ENCODE peak calls at places on chromosomes 5 and 9, in ten cellular contexts. L, S, Z, T, G, D, E, I, W and B are unnamed samples.

GRCh38 chr9:95089916-95090791 is 227.4 kb downstream of the FANCC start:
- DNase-seq in L (no peak), S (no peak), Z (no peak), T (no peak), G (peak; percentile 46), D (peak; percentile 70), E (no peak), I (no peak), W (peak; percentile 64), B (no peak)

GRCh38 chr5:9557696-9558095 is 11.8 kb upstream of the SEMA5A start:
- DNase-seq in L (peak; percentile 77), S (peak; percentile 15), Z (no peak), T (no peak), G (no peak), D (no peak), E (no peak), I (no peak), W (no peak), B (no peak)

GRCh38 chr9:130443840-130444492 is 795 bp upstream of the ASS1 start:
- DNase-seq in L (no peak), S (no peak), Z (no peak), T (no peak), G (no peak), D (no peak), E (no peak), I (no peak), W (no peak), B (no peak)

GRCh38 chr5:174542037-174542436 is 182.3 kb upstream of the MSX2 start:
- DNase-seq in L (no peak), S (no peak), Z (no peak), T (no peak), G (no peak), D (no peak), E (no peak), I (no peak), W (no peak), B (no peak)

GRCh38 chr5:140296289-140296688 is 6.6 kb downstream of the PFDN1 start:
- DNase-seq in L (no peak), S (no peak), Z (no peak), T (no peak), G (no peak), D (no peak), E (no peak), I (no peak), W (no peak), B (no peak)

GRCh38 chr5:167511-167910 is 23.8 kb upstream of the LRRC14B start:
- DNase-seq in L (no peak), S (no peak), Z (no peak), T (no peak), G (no peak), D (no peak), E (no peak), I (no peak), W (peak; percentile 58), B (no peak)

GRCh38 chr9:129222691-129223218 is 44.7 kb upstream of the IER5L start:
- DNase-seq in L (no peak), S (no peak), Z (no peak), T (no peak), G (no peak), D (no peak), E (no peak), I (no peak), W (no peak), B (no peak)

GRCh38 chr5:109865636-109866035 is 175.9 kb downstream of the MAN2A1 start:
- DNase-seq in L (peak; percentile 95), S (peak; percentile 82), Z (peak; percentile 77), T (no peak), G (peak; percentile 9), D (no peak), E (no peak), I (no peak), W (no peak), B (peak; percentile 47)

GRCh38 chr9:80836013-80836412 is 853.3 kb downstream of the TLE1 start:
- DNase-seq in L (no peak), S (no peak), Z (no peak), T (no peak), G (no peak), D (no peak), E (no peak), I (no peak), W (no peak), B (no peak)

GRCh38 chr9:134420974-134421432 is 94.7 kb downstream of the RXRA start:
- DNase-seq in L (no peak), S (no peak), Z (no peak), T (no peak), G (no peak), D (no peak), E (no peak), I (no peak), W (no peak), B (no peak)

GRCh38 chr9:93619272-93619775 is 42.9 kb downstream of the PHF2 start:
- DNase-seq in L (no peak), S (no peak), Z (no peak), T (peak; percentile 44), G (no peak), D (no peak), E (no peak), I (no peak), W (no peak), B (no peak)

GRCh38 chr5:11955386-11955785 is 51.1 kb upstream of the CTNND2 start:
- DNase-seq in L (peak; percentile 2), S (no peak), Z (no peak), T (no peak), G (no peak), D (no peak), E (no peak), I (no peak), W (no peak), B (no peak)

GRCh38 chr9:32704343-32704742 is 68.9 kb upstream of the TAF1L start:
- DNase-seq in L (peak; percentile 11), S (no peak), Z (no peak), T (no peak), G (no peak), D (no peak), E (no peak), I (no peak), W (no peak), B (no peak)

GRCh38 chr5:9782806-9783560 is 152.8 kb upstream of the TAS2R1 start:
- DNase-seq in L (peak; percentile 77), S (peak; percentile 90), Z (peak; percentile 91), T (no peak), G (no peak), D (no peak), E (no peak), I (no peak), W (no peak), B (no peak)

GRCh38 chr5:38497946-38498345 is 58.5 kb downstream of the LIFR start:
- DNase-seq in L (peak; percentile 65), S (peak; percentile 4), Z (no peak), T (peak; percentile 57), G (peak; percentile 25), D (no peak), E (no peak), I (no peak), W (no peak), B (no peak)

GRCh38 chr5:126868961-126869451 is 92.1 kb downstream of the LMNB1 start:
- DNase-seq in L (peak; percentile 55), S (peak; percentile 41), Z (no peak), T (peak; percentile 76), G (no peak), D (no peak), E (no peak), I (no peak), W (no peak), B (peak; percentile 49)

DNA sequence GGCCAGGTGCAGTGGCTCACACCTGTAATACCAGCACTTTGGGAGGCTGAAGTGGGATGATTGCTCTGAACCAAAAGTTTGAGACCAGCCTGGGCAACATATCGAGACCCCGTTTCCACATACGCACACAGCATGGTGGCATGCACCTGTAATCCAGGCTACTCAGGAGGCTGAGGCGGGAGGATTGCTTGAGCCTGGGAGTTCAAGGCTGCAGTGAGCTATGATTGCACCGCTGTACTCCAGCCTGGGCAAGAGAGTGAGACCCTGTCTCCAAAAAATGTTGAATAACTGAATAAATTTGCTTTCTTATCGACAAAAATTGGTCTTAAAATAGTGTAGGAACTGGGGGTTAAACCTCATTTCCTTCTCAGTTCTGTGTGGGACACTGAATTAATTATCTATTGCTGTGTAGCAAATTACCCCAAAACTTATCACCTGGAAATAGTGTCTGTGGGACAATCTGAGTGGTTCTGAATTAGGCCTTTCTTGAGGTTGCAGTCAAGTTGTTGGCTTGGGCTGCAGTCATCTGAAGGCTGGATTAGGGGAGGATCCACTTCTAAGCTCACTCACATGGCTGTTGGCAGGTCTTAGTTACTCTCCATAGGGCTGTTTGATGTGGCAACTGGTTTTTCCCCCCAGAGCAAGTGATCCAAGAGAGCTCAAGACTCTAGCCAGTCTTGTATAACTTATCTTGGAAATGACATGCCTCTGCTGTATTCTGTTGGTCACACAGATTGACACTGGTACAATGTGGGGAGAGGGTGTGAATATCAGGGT is 2.0 kb downstream of the SNX30 start:
- DNase-seq in L (no peak), S (no peak), Z (no peak), T (no peak), G (no peak), D (no peak), E (no peak), I (no peak), W (no peak), B (no peak)
- H3K4me3 ChIP-seq in L (no peak overlapping the region), S (peak overlapping the region; percentile 75), Z (no peak overlapping the region), T (peak overlapping the region; percentile 90), G (no peak overlapping the region), D (peak overlapping the region; percentile 99), E (no peak overlapping the region), I (no peak overlapping the region), W (no peak overlapping the region), B (peak overlapping the region; percentile 96)

DNA sequence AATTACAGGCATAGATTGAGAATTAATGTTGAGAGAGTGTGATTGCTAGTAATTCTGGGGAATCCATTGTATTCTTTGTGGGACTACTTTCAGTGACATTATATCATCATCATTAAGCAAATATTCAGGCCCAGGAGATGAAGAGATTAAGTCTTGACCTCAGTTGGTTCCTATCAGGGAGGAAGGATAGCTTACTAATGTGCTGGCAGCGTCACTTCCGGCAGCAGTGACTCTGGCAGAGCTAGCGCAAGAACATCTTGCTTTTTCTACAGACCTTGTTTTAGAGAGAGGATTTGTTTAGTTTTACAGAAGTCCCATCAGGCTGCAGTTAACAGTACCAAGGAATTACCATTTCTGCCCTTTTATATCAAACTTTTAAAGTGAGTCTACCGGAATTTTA is 20.3 kb downstream of the OSTF1 start:
- DNase-seq in L (peak; percentile 72), S (peak; percentile 59), Z (no peak), T (no peak), G (no peak), D (peak; percentile 48), E (no peak), I (no peak), W (peak; percentile 49), B (no peak)
- TF ChIP-seq CTCF in L (no peak), S (no peak), Z (no peak), T (no peak), G (no peak), D (no peak), E (no peak), I (no peak), W (no peak), B (no peak)

GRCh38 chr5:1444361-1445189 is 665 bp downstream of the SLC6A3 start:
- DNase-seq in L (no peak), S (no peak), Z (no peak), T (peak; percentile 62), G (no peak), D (no peak), E (no peak), I (no peak), W (peak; percentile 14), B (peak; percentile 23)
- H3K4me3 ChIP-seq in L (no peak overlapping the region), S (no peak overlapping the region), Z (no peak overlapping the region), T (peak overlapping the region; percentile 45), G (peak overlapping the region; percentile 22), D (peak overlapping the region; percentile 44), E (no peak overlapping the region), I (no peak overlapping the region), W (peak overlapping the region; percentile 25), B (peak overlapping the region; percentile 11)

GRCh38 chr9:136095028-136095494 is at the start of gene NACC2:
- DNase-seq in L (peak; percentile 64), S (peak; percentile 66), Z (no peak), T (peak; percentile 83), G (peak; percentile 69), D (peak; percentile 82), E (no peak), I (no peak), W (peak; percentile 79), B (no peak)
- TF ChIP-seq CTCF in L (no peak), S (no peak), Z (no peak), T (no peak), G (no peak), D (no peak), E (no peak), I (no peak), W (no peak), B (no peak)